ENCODE peak calls at places on chromosomes 12 and 14, in seven cellular contexts. B is esophagus squamous epithelium; F is fibroblast of mammary gland; C is central memory CD4-positive, alpha-beta T cell; S is T-helper 9 cell; V is GM23248; L is HFFc6. Z is an unnamed sample.

GRCh38 chr12:12807970-12808702 is 5.0 kb upstream of the DDX47 start:
- DNase-seq in B (peak; percentile 8), F (peak; percentile 67), C (peak; percentile 78), S (peak; percentile 34), V (peak; percentile 67), L (no peak), Z (peak; percentile 72)

GRCh38 chr12:53267309-53268008 is 640 bp upstream of the ESPL1 start:
- DNase-seq in B (no peak), F (no peak), C (no peak), S (no peak), V (peak; percentile 48), L (no peak), Z (peak; percentile 59)

GRCh38 chr12:110778801-110779577 is 36.3 kb upstream of the PPP1CC start:
- DNase-seq in B (no peak), F (no peak), C (no peak), S (no peak), V (no peak), L (no peak), Z (no peak)

GRCh38 chr14:47194051-47194450 is 481.4 kb downstream of the MDGA2 start:
- DNase-seq in B (no peak), F (peak; percentile 42), C (no peak), S (no peak), V (peak; percentile 44), L (no peak), Z (no peak)

GRCh38 chr12:21940972-21941521 is at the start of gene ABCC9:
- DNase-seq in B (no peak), F (peak; percentile 58), C (no peak), S (no peak), V (peak; percentile 64), L (no peak), Z (no peak)

GRCh38 chr12:48447755-48448154 is 24.6 kb upstream of the ANP32D start:
- DNase-seq in B (no peak), F (no peak), C (no peak), S (no peak), V (no peak), L (no peak), Z (no peak)

GRCh38 chr14:48398675-48399282 is 723.4 kb upstream of the MDGA2 start:
- DNase-seq in B (no peak), F (peak; percentile 44), C (no peak), S (no peak), V (peak; percentile 45), L (peak; percentile 20), Z (no peak)

GRCh38 chr14:60637490-60638452 is 11.5 kb downstream of the SIX1 start:
- DNase-seq in B (no peak), F (no peak), C (no peak), S (no peak), V (peak; percentile 69), L (no peak), Z (no peak)

GRCh38 chr12:11773889-11774677 is 124.6 kb downstream of the ETV6 start:
- DNase-seq in B (no peak), F (no peak), C (no peak), S (no peak), V (no peak), L (no peak), Z (no peak)

GRCh38 chr12:102095677-102096263 is 24.1 kb downstream of the NUP37 start:
- DNase-seq in B (no peak), F (peak; percentile 45), C (no peak), S (no peak), V (peak; percentile 55), L (peak; percentile 37), Z (no peak)

GRCh38 chr12:106333756-106334155 is 23.8 kb upstream of the POLR3B start:
- DNase-seq in B (no peak), F (no peak), C (no peak), S (no peak), V (no peak), L (no peak), Z (no peak)

GRCh38 chr14:84108746-84109457 is 1421.0 kb upstream of the FLRT2 start:
- DNase-seq in B (no peak), F (no peak), C (no peak), S (no peak), V (no peak), L (no peak), Z (no peak)

GRCh38 chr12:57334219-57334618 is 83.2 kb upstream of the STAC3 start:
- DNase-seq in B (no peak), F (no peak), C (no peak), S (no peak), V (no peak), L (no peak), Z (no peak)

GRCh38 chr12:19402743-19403400 is 36.4 kb upstream of the AEBP2 start:
- DNase-seq in B (no peak), F (no peak), C (no peak), S (no peak), V (peak; percentile 49), L (no peak), Z (no peak)

GRCh38 chr14:102594514-102595175 is 2.2 kb downstream of the RCOR1 start:
- DNase-seq in B (no peak), F (peak; percentile 73), C (peak; percentile 45), S (peak; percentile 36), V (peak; percentile 83), L (peak; percentile 59), Z (peak; percentile 74)

GRCh38 chr12:120865094-120865493 is 39.1 kb downstream of the SPPL3 start:
- DNase-seq in B (no peak), F (no peak), C (no peak), S (no peak), V (no peak), L (no peak), Z (no peak)

GRCh38 chr14:100850841-100851585 is 25.1 kb downstream of the MEG3 start:
- DNase-seq in B (no peak), F (no peak), C (peak; percentile 59), S (peak; percentile 76), V (peak; percentile 64), L (no peak), Z (peak; percentile 82)

GRCh38 chr12:43882578-43883178 is 46.8 kb downstream of the TMEM117 start:
- DNase-seq in B (no peak), F (peak; percentile 72), C (peak; percentile 45), S (peak; percentile 5), V (peak; percentile 83), L (peak; percentile 59), Z (no peak)

GRCh38 chr14:31275731-31276130 is 68.1 kb upstream of the HECTD1 start:
- DNase-seq in B (no peak), F (peak; percentile 39), C (no peak), S (no peak), V (no peak), L (no peak), Z (no peak)

Z was measured in stimulated activated effector memory CD8-positive, alpha-beta T cell treated with anti-CD3 and anti-CD28 coated beads, Interleukin-12 subunit alpha, Interleukin-12 subunit beta, amount 100 ng/mL, for 72 hours.